ENCODE peak calls at places on chromosomes 4 and X, in ten cellular contexts. C is brain microvascular endothelial cell, V is uterus, K is K562, S is PC-3, O is mesenchymal stem cell, P is adrenal gland, A is SK-N-SH, I is left ventricle myocardium inferior, H is neural progenitor cell. Y is an unnamed sample. For H3K36me3, the result is how much of the 10 kb centered on the place peaks cover.

GRCh38 chr4:751676-752075 is 46.0 kb downstream of the PCGF3 start:
- DNase-seq in C (peak), V (no peak), K (no peak), S (peak), O (peak), P (no peak), A (peak), I (no peak), H (no peak), Y (no peak)

GRCh38 chrX:133852837-133853236 is 132.6 kb downstream of the GPC3 start:
- DNase-seq in C (no peak), V (no peak), K (no peak), S (no peak), O (no peak), P (no peak), A (no peak), I (no peak), H (no peak), Y (no peak)

GRCh38 chr4:1759818-1760223 is 33.3 kb upstream of the FGFR3 start:
- DNase-seq in C (no peak), V (no peak), K (no peak), S (no peak), O (no peak), P (no peak), A (no peak), I (no peak), H (no peak), Y (no peak)

GRCh38 chr4:107900067-107900466 is 31.3 kb upstream of the CYP2U1 start:
- DNase-seq in C (no peak), V (no peak), K (no peak), S (no peak), O (no peak), P (no peak), A (no peak), I (no peak), H (no peak), Y (no peak)

GRCh38 chrX:87516716-87517115 is 886 bp upstream of the KLHL4 start:
- DNase-seq in C (peak), V (no peak), K (no peak), S (peak), O (peak), P (no peak), A (no peak), I (no peak), H (no peak), Y (no peak)

GRCh38 chr4:47705326-47705981 is 132.4 kb downstream of the CORIN start:
- DNase-seq in C (no peak), V (no peak), K (peak), S (peak), O (peak), P (no peak), A (peak), I (no peak), H (peak), Y (peak)

GRCh38 chrX:123736333-123736921 is 3.6 kb upstream of the THOC2 start:
- DNase-seq in C (peak), V (no peak), K (no peak), S (no peak), O (peak), P (no peak), A (peak), I (no peak), H (no peak), Y (peak)

GRCh38 chr4:181008164-181008563 is 1235.0 kb upstream of the TENM3 start:
- DNase-seq in C (peak), V (no peak), K (no peak), S (peak), O (no peak), P (no peak), A (no peak), I (no peak), H (no peak), Y (no peak)

GRCh38 chr4:89708903-89709361 is 128.0 kb downstream of the SNCA start:
- DNase-seq in C (peak), V (no peak), K (no peak), S (no peak), O (peak), P (no peak), A (no peak), I (no peak), H (no peak), Y (peak)

GRCh38 chrX:42519666-42520231 is 258.2 kb downstream of the PPP1R2C start:
- DNase-seq in C (peak), V (no peak), K (peak), S (peak), O (peak), P (peak), A (no peak), I (no peak), H (no peak), Y (no peak)

GRCh38 chrX:153468008-153468580 is 2.3 kb downstream of the HAUS7 start:
- DNase-seq in C (no peak), V (no peak), K (no peak), S (no peak), O (no peak), P (no peak), A (no peak), I (peak), H (no peak), Y (no peak)

GRCh38 chr4:181687116-181687515 is 556.1 kb upstream of the TENM3 start:
- DNase-seq in C (no peak), V (no peak), K (no peak), S (no peak), O (no peak), P (no peak), A (no peak), I (no peak), H (no peak), Y (no peak)

GRCh38 chrX:119375561-119375960 is 23.6 kb upstream of the SLC25A43 start:
- DNase-seq in C (no peak), V (no peak), K (no peak), S (no peak), O (no peak), P (no peak), A (no peak), I (no peak), H (no peak), Y (no peak)

GRCh38 chrX:112738347-112739033 is 58.8 kb upstream of the LHFPL1 start:
- DNase-seq in C (no peak), V (no peak), K (no peak), S (no peak), O (no peak), P (no peak), A (no peak), I (no peak), H (no peak), Y (no peak)

GRCh38 chr4:165606465-165607205 is 227.8 kb downstream of the CPE start:
- DNase-seq in C (no peak), V (no peak), K (no peak), S (no peak), O (no peak), P (no peak), A (no peak), I (no peak), H (no peak), Y (no peak)

GRCh38 chr4:82594466-82594865 is 32.7 kb upstream of the TMEM150C start:
- DNase-seq in C (no peak), V (no peak), K (no peak), S (no peak), O (peak), P (no peak), A (no peak), I (no peak), H (no peak), Y (no peak)

GRCh38 chr4:112266823-112267222 is 18.9 kb downstream of the TIFA start:
- DNase-seq in C (no peak), V (no peak), K (peak), S (peak), O (peak), P (no peak), A (peak), I (no peak), H (peak), Y (no peak)

GRCh38 chr4:147590249-147590920 is 26.8 kb upstream of the TMEM184C start:
- DNase-seq in C (peak), V (peak), K (peak), S (peak), O (peak), P (peak), A (peak), I (peak), H (peak), Y (peak)

GRCh38 chrX:72358313-72358712 is 52.6 kb upstream of the CITED1 start:
- DNase-seq in C (peak), V (no peak), K (no peak), S (peak), O (peak), P (peak), A (no peak), I (no peak), H (no peak), Y (no peak)

GRCh38 chr4:177441803-177442622 is at the start of gene AGA:
- DNase-seq in C (peak), V (peak), K (peak), S (peak), O (peak), P (peak), A (peak), I (peak), H (peak), Y (peak)

GRCh38 chrX:39753296-39753996 is 344.3 kb downstream of the BCOR start:
- DNase-seq in C (peak), V (no peak), K (peak), S (no peak), O (no peak), P (no peak), A (no peak), I (no peak), H (no peak), Y (peak)

GRCh38 chr4:144647095-144647959 is 1.4 kb downstream of the HHIP start:
- DNase-seq in C (peak), V (no peak), K (peak), S (no peak), O (peak), P (no peak), A (peak), I (no peak), H (peak), Y (peak)

GRCh38 chrX:140501940-140502468 is 2.9 kb downstream of the SOX3 start:
- DNase-seq in C (no peak), V (no peak), K (no peak), S (no peak), O (no peak), P (no peak), A (no peak), I (no peak), H (peak), Y (peak)

GRCh38 chr4:21290562-21290961 is 590.3 kb downstream of the PACRGL start:
- DNase-seq in C (no peak), V (no peak), K (no peak), S (no peak), O (no peak), P (no peak), A (no peak), I (no peak), H (no peak), Y (no peak)

GRCh38 chr4:108991929-108992328 is 229.1 kb upstream of the ETNPPL start:
- DNase-seq in C (peak), V (no peak), K (no peak), S (no peak), O (peak), P (no peak), A (no peak), I (no peak), H (no peak), Y (no peak)

GRCh38 chrX:154091678-154092077 is 5.8 kb downstream of the MECP2 start:
- DNase-seq in C (no peak), V (no peak), K (peak), S (no peak), O (no peak), P (peak), A (no peak), I (no peak), H (peak), Y (no peak)

GRCh38 chrX:25277574-25277973 is 261.8 kb upstream of the ARX start:
- DNase-seq in C (no peak), V (no peak), K (no peak), S (no peak), O (no peak), P (no peak), A (no peak), I (no peak), H (peak), Y (no peak)
- H3K27ac ChIP-seq in C (no peak), V (no peak), K (no peak), S (no peak), O (no peak), P (no peak), A (no peak), I (no peak), H (no peak), Y (no peak)

DNA sequence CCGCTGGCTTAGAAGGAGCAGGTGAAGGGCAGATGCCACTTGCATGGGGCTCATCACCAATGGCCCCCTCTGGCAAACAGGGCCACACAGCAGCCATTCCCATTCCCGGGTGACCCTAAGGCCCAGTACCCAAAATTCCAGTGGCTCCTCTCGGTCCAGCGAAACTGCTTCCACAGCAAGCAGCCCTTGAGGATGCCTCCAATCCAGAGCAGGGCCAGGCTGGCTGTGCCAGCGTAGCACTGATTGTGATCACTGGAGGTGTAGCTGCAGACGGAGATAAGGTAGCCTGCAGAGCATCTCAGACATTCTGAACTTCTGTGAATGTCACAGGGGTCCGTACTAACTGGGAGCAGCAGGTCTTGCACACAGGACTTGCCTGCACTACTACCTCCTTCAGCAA is 27.3 kb downstream of the ACSL1 start:
- DNase-seq in C (no peak), V (no peak), K (no peak), S (no peak), O (no peak), P (no peak), A (no peak), I (no peak), H (no peak), Y (no peak)
- H3K36me3 ChIP-seq in C (under half), V (under half), K (under half), S (under half), O (under half), P (under half), A (under half), I (half or more), H (under half), Y (under half)

GRCh38 chr4:127965062-127965802 is at the start of the genes ABHD18 and MFSD8:
- DNase-seq in C (peak), V (peak), K (peak), S (peak), O (peak), P (peak), A (peak), I (peak), H (peak), Y (peak)

GRCh38 chr4:127965803-127966175 is 583 bp downstream of the ABHD18 start:
- DNase-seq in C (peak), V (no peak), K (peak), S (peak), O (peak), P (peak), A (peak), I (peak), H (no peak), Y (peak)

GRCh38 chr4:127968565-127968964 is 3.4 kb downstream of the ABHD18 start:
- DNase-seq in C (no peak), V (no peak), K (peak), S (no peak), O (no peak), P (no peak), A (no peak), I (no peak), H (no peak), Y (no peak)

DNA sequence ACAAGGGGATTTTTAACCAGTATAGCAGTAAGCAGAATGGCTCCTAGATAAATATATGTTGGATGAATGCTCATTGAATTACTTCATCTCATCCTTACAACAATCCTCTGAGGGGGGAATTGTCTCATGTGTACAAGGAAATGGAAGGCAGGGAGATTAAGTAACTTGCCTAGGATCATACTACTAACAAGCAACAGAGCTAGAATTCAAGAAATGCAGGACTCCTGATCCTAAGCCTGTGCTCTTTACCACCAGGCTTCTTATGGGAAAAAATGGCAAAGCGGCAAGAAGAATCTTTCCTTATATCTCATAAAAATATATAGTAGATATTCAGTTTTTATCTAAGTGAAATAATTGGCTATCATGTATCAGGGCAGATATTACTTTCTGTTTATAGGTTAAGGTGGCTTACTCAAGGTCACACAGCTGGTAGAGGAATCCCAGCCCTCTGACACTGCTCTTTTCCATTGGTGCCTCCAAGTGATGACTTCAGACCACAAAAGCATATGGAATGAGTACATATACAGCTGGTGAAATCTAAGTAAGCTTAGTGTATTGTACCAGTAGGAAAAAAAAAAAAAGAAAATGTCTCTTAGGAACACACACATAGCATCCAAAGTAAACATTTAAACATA is 2.1 kb downstream of the ABHD18 start:
- DNase-seq in C (no peak), V (no peak), K (peak), S (no peak), O (peak), P (no peak), A (no peak), I (no peak), H (no peak), Y (no peak)
- H3K27ac ChIP-seq in C (no peak), V (no peak), K (peak), S (no peak), O (no peak), P (no peak), A (no peak), I (no peak), H (no peak), Y (no peak)

GRCh38 chr4:59647011-59647410 is 1553.1 kb upstream of the ADGRL3 start:
- DNase-seq in C (no peak), V (no peak), K (no peak), S (peak), O (no peak), P (no peak), A (no peak), I (no peak), H (no peak), Y (no peak)
- H3K36me3 ChIP-seq in C (under half), V (under half), K (under half), S (under half), O (under half), P (under half), A (under half), I (under half), H (under half), Y (under half)

GRCh38 chrX:6782831-6783230 is 247.9 kb upstream of the VCX3A start:
- DNase-seq in C (no peak), V (no peak), K (no peak), S (no peak), O (no peak), P (no peak), A (no peak), I (no peak), H (no peak), Y (no peak)

GRCh38 chrX:6778547-6779231 is 243.8 kb upstream of the VCX3A start:
- DNase-seq in C (no peak), V (no peak), K (no peak), S (no peak), O (no peak), P (no peak), A (no peak), I (no peak), H (peak), Y (peak)

GRCh38 chrX:6777211-6778002 is 242.5 kb upstream of the VCX3A start:
- DNase-seq in C (no peak), V (no peak), K (no peak), S (no peak), O (no peak), P (no peak), A (no peak), I (no peak), H (no peak), Y (no peak)
- H3K27ac ChIP-seq in C (no peak), V (no peak), K (no peak), S (no peak), O (no peak), P (no peak), A (no peak), I (no peak), H (no peak), Y (no peak)

GRCh38 chr4:2924286-2924685 is 38.9 kb downstream of the NOP14 start:
- DNase-seq in C (no peak), V (no peak), K (no peak), S (no peak), O (no peak), P (no peak), A (no peak), I (no peak), H (no peak), Y (no peak)
- H3K36me3 ChIP-seq in C (under half), V (under half), K (half or more), S (under half), O (half or more), P (half or more), A (under half), I (half or more), H (under half), Y (under half)

DNA sequence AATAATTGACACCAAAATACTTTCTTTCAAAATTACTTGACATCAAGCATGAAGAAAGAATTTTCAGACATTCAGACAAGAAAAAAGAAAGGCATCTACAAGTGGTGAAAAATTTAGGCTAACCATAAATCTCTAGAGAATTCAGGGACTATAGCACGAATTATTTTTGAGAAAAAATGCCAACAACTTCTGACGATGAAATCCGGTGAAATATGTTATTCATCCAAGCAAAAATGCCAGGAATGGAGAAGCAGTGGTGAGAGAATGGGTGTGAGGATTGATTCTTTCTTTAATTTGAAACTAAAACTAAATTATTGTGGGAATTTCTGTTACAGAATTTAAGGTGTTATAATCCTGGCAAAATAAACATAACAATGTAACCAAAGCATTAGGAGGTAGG is 69.4 kb upstream of the SORBS2 start:
- DNase-seq in C (peak), V (no peak), K (no peak), S (no peak), O (no peak), P (no peak), A (no peak), I (no peak), H (no peak), Y (peak)
- H3K27ac ChIP-seq in C (peak), V (no peak), K (no peak), S (no peak), O (no peak), P (no peak), A (peak), I (no peak), H (no peak), Y (no peak)

DNA sequence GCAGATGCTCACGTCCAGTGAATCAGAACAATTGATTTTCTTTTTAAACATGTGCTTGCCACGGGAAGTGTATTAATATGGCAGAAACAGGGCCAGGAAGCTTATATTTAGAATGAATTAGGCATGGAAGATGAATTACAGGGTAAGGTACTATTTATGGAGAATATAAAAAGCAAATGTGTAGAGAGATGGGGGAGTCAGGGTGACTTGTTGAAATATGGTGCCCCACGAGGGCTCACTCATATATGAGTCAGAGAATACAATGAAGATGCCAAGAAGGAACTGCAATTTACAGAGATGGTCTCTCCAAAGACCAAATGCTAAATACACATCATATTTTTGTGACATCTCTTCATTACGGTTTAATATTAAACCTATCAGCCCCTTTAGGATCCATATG is 385.1 kb downstream of the ARHGAP24 start:
- DNase-seq in C (peak), V (no peak), K (no peak), S (peak), O (no peak), P (no peak), A (no peak), I (no peak), H (no peak), Y (no peak)
- H3K36me3 ChIP-seq in C (under half), V (under half), K (under half), S (under half), O (under half), P (under half), A (under half), I (under half), H (under half), Y (under half)

Y was measured in mesendoderm.